ENCODE peak calls at places on chromosome 4, in ten cellular contexts. J is lung, N is psoas muscle, F is cardiac muscle cell, K is uterus, C is AG09319, Q is thoracic aorta, Y is PC-3, E is ovary, L is endothelial cell. W is an unnamed sample.

GRCh38 chr4:180798016-180798574 is 1445.1 kb upstream of the TENM3 start:
- DNase-seq in L (no peak), F (no peak), C (no peak), K (no peak), Y (no peak), J (no peak), E (no peak), N (no peak), Q (no peak), W (no peak)

GRCh38 chr4:98517444-98518021 is 140.9 kb downstream of the TSPAN5 start:
- DNase-seq in F (peak; percentile 81), N (no peak), K (peak; percentile 35), E (no peak), C (no peak), J (no peak), Y (peak; percentile 30), L (no peak), Q (no peak), W (no peak)

GRCh38 chr4:184275766-184276165 is 58.1 kb upstream of the ENPP6 start:
- DNase-seq in Y (no peak), E (no peak), J (no peak), C (no peak), Q (no peak), L (no peak), K (no peak), F (no peak), N (no peak), W (no peak)

GRCh38 chr4:42785817-42786216 is 106.7 kb upstream of the GRXCR1 start:
- DNase-seq in F (no peak), K (no peak), C (no peak), N (no peak), J (no peak), E (no peak), Y (no peak), Q (no peak), L (no peak), W (no peak)

GRCh38 chr4:1604706-1605205 is 79.4 kb downstream of the FAM53A start:
- DNase-seq in J (no peak), N (peak; percentile 34), F (no peak), Q (no peak), K (no peak), L (no peak), E (no peak), C (no peak), Y (peak; percentile 53), W (no peak)

GRCh38 chr4:52111995-52112394 is 60.9 kb downstream of the SPATA18 start:
- DNase-seq in F (no peak), L (no peak), J (no peak), N (no peak), C (no peak), K (no peak), Y (no peak), Q (no peak), E (no peak), W (no peak)

GRCh38 chr4:17478073-17478472 is 33.8 kb downstream of the QDPR start:
- DNase-seq in N (no peak), Y (no peak), K (no peak), L (no peak), F (no peak), J (no peak), Q (no peak), C (no peak), E (no peak), W (no peak)

GRCh38 chr4:106708604-106708876 is 327.6 kb downstream of the DKK2 start:
- DNase-seq in L (no peak), K (no peak), Y (no peak), Q (no peak), C (no peak), E (no peak), J (no peak), F (no peak), N (no peak), W (no peak)

GRCh38 chr4:84718699-84719098 is 135.8 kb downstream of the CDS1 start:
- DNase-seq in L (no peak), K (no peak), C (no peak), Q (no peak), F (peak; percentile 48), N (no peak), E (no peak), Y (no peak), J (no peak), W (no peak)

GRCh38 chr4:142160509-142160908 is 524.1 kb downstream of the IL15 start:
- DNase-seq in E (no peak), L (no peak), K (no peak), J (no peak), C (no peak), F (no peak), Y (no peak), N (no peak), Q (no peak), W (no peak)

DNA sequence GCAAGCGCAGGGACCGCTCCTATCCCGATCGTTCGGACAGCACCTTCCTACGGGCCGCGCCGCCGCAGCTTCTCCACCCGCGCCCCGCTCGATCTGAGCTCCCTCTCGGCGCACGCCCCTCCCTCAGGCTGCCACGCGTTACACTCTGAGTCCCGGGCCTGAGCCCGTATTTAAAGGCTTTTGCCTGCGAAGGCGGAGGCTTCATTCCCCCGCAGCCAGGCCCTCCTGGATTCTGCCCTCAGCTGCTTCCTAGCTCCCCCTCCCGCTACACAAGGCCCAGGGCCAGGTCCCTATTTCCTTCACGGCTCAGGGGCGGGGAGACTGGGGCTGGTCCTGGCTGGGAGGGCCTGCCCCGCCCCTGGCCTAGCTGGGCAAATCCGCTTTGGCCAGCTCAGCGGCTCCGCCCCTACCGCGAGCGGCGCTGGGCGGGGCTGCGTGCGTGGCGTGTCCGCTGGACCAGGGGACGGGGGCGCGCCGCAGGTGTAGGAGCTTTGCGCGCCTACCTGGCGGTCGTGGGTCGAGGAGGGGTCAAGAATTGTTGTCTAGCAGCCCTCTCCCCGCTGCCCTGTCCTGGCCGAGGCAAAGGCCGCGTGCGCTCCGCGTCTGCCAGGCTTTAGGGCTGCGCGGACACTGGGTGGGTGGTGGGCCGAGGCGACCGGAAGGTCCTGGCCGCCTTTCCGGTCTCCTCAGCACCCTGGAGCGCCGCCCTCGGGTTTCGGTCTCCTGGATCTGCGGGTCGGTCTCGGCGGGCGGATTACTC is at the start of gene UGDH:
- DNase-seq in Q (peak; percentile 89), E (peak; percentile 98), F (peak; percentile 99), C (peak; percentile 99), N (peak; percentile 98), L (peak; percentile 94), Y (peak; percentile 95), J (peak; percentile 97), K (peak; percentile 97), W (peak; percentile 91)
- TF ChIP-seq CTCF in Q (no peak), E (peak; percentile 19), F (peak; percentile 5), C (no peak), N (no peak), L (no peak), Y (no peak), J (no peak), K (no peak), W (no peak)

DNA sequence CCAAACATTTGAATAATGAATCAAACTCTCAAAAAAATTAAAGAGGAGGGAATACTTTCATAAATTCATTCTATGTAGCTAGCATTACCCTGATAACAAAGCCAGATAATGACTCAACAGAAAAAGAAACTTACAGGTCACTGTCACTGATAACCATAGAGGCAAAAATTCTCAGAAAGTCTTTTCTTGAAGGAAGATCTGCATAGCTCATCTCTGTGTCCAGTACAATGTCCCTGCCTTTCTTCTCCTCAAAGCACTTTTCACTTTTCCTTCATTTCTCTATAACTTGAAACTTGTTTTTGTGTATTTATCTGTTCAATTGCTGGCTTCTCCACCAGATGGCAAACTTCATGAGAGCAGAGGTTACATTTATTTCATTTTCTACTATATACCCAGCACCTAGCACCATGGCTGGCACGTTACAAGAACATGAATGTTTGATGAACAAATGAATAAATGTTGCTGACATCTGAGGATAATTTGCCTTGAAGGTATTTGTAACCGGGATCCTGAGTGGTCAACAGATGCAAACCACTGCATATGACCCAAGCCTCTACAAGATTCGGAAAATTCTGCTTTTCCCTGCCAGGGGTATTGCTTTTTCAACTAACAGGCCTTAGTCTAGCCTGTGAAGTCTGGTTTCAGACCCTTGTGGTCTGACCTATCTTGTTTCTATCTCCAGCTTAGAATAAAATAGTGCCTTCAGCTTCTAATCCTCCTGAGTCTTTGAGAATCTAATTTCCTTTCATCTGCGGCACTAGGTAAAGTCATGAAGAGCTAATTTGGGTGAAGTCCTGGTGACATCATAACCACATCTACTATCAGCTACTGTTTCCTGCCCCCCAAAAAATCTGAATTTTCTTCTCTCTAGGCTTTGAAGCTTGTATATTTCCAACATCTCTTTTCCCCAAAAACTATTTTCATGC is 52.5 kb upstream of the ANTXR2 start:
- DNase-seq in C (no peak), Q (no peak), N (no peak), K (no peak), L (peak; percentile 6), F (peak; percentile 52), J (no peak), Y (peak; percentile 48), E (no peak), W (no peak)
- TF ChIP-seq CTCF in C (peak; percentile 64), Q (peak; percentile 32), N (peak; percentile 25), K (peak; percentile 27), L (peak; percentile 57), F (peak; percentile 58), J (no peak), Y (peak; percentile 68), E (peak; percentile 15), W (peak; percentile 37)

DNA sequence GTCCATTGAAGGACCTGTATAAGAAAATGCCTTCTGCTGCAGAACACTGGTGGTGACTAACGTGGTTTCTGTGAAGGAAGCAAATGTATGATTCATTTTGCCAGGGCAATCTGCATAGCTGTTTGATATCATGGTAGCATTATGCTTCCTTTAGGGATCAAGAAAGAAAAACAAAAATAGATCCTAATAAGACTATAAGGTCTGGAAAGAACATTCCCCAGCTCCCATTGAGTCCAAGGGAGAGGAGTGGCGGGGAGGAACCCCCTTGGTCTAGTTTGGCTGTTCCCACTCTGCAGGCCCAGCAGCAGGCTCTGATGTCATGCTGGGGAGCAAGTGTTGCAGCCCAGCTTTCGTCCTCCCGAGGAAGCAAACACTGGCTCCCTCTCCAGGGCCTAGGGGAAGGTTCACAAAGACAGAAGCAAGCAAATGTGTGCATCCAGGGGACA is 154.5 kb upstream of the GALNT7 start:
- DNase-seq in N (no peak), Y (peak; percentile 57), Q (no peak), K (peak; percentile 24), E (no peak), L (peak; percentile 47), F (peak; percentile 63), J (no peak), C (no peak), W (no peak)
- TF ChIP-seq CTCF in N (no peak), Y (peak; percentile 29), Q (no peak), K (no peak), E (no peak), L (no peak), F (peak; percentile 22), J (no peak), C (no peak), W (no peak)

DNA sequence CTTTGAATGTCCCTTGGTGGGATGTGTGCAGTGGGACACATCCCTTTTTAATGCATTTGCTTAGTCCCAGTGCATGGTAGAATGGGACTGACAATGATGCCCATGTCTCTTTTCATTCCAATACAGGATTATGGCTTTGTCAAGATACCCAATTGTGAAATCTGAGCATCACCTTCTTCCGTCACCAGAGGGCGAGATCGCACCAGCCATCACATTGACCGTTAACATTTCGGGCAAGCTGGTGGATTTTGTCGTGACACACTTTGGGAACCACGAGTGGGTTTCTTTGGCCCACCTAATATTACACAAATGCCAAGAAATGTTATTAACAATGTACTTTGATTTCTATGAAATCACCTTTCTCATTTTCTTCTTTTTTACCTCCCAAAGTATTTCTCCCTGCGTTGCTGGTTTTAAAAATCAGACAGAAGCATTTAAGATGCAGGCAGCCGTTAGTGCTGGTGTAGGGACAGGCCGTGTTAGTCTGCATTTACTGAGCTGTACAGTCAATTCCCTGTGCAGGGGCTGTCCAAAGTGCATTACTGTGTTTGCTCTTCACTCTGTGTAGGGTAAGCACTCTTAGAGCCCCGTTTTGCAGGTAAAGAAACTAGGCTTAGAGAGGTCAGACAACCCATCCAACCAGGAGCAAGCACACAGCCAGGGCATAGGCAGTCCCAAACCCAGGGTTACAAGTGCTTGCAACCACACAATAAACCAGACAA is 46.5 kb downstream of the CWH43 start:
- DNase-seq in J (no peak), E (peak; percentile 37), F (peak; percentile 0), Y (peak; percentile 54), C (no peak), N (no peak), K (no peak), Q (no peak), L (no peak), W (no peak)
- TF ChIP-seq CTCF in J (no peak), E (no peak), F (peak; percentile 10), Y (peak; percentile 77), C (peak; percentile 27), N (peak; percentile 23), K (no peak), Q (no peak), L (no peak), W (no peak)

W was measured in natural killer cell.